ENCODE peak calls at places on chromosomes 2 and 18, in five cellular contexts. One of them, this sample, is unnamed. For H4K20me1, the result is how much of the 10 kb centered on the place peaks cover.

GRCh38 chr2:15580451-15580850 is 11.2 kb upstream of the DDX1 start:
- DNase-seq in OCI-LY7: no peak
- DNase-seq in neural progenitor cell: no peak
- DNase-seq in IMR-90: no peak
- DNase-seq in GM23338: no peak
- DNase-seq in this sample: no peak

GRCh38 chr18:76358774-76359173 is 136.3 kb downstream of the ZNF516 start:
- DNase-seq in neural progenitor cell: no peak
- DNase-seq in GM23338: no peak
- DNase-seq in OCI-LY7: no peak
- DNase-seq in IMR-90: no peak
- DNase-seq in this sample: no peak

GRCh38 chr2:10554961-10555809 is 107.1 kb upstream of the ODC1 start:
- DNase-seq in GM23338: no peak
- DNase-seq in neural progenitor cell: no peak
- DNase-seq in IMR-90: no peak
- DNase-seq in OCI-LY7: no peak
- DNase-seq in this sample: no peak

GRCh38 chr2:164664070-164664469 is 42.8 kb upstream of the GRB14 start:
- DNase-seq in neural progenitor cell: no peak
- DNase-seq in GM23338: no peak
- DNase-seq in OCI-LY7: no peak
- DNase-seq in IMR-90: no peak
- DNase-seq in this sample: no peak

GRCh38 chr2:123380536-123380935 is 644.6 kb upstream of the CNTNAP5 start:
- DNase-seq in OCI-LY7: no peak
- DNase-seq in neural progenitor cell: no peak
- DNase-seq in GM23338: no peak
- DNase-seq in IMR-90: no peak
- DNase-seq in this sample: no peak

GRCh38 chr18:48422947-48423378 is 13.8 kb upstream of the ZBTB7C start:
- DNase-seq in GM23338: peak
- DNase-seq in neural progenitor cell: peak
- DNase-seq in OCI-LY7: no peak
- DNase-seq in IMR-90: no peak
- DNase-seq in this sample: no peak

GRCh38 chr2:197803033-197803444 is 1.4 kb upstream of the PLCL1 start:
- DNase-seq in OCI-LY7: peak
- DNase-seq in neural progenitor cell: peak
- DNase-seq in GM23338: peak
- DNase-seq in IMR-90: peak
- DNase-seq in this sample: peak

GRCh38 chr2:144237845-144238637 is 281.9 kb downstream of the ZEB2 start:
- DNase-seq in neural progenitor cell: no peak
- DNase-seq in GM23338: no peak
- DNase-seq in IMR-90: no peak
- DNase-seq in OCI-LY7: peak
- DNase-seq in this sample: no peak

GRCh38 chr2:30981519-30981918 is 156.7 kb downstream of the GALNT14 start:
- DNase-seq in neural progenitor cell: peak
- DNase-seq in GM23338: peak
- DNase-seq in IMR-90: no peak
- DNase-seq in OCI-LY7: no peak
- DNase-seq in this sample: no peak

GRCh38 chr18:26046419-26047077 is 43.9 kb downstream of the SS18 start:
- DNase-seq in OCI-LY7: no peak
- DNase-seq in GM23338: no peak
- DNase-seq in neural progenitor cell: no peak
- DNase-seq in IMR-90: no peak
- DNase-seq in this sample: no peak

GRCh38 chr2:19299032-19299431 is 59.4 kb downstream of the OSR1 start:
- DNase-seq in IMR-90: peak
- DNase-seq in neural progenitor cell: no peak
- DNase-seq in OCI-LY7: no peak
- DNase-seq in GM23338: no peak
- DNase-seq in this sample: no peak

GRCh38 chr18:21489119-21489750 is 111.3 kb downstream of the ESCO1 start:
- DNase-seq in neural progenitor cell: peak
- DNase-seq in IMR-90: peak
- DNase-seq in OCI-LY7: peak
- DNase-seq in GM23338: peak
- DNase-seq in this sample: peak

GRCh38 chr2:14634223-14634884 is 1.8 kb downstream of the LRATD1 start:
- DNase-seq in GM23338: peak
- DNase-seq in neural progenitor cell: peak
- DNase-seq in OCI-LY7: no peak
- DNase-seq in IMR-90: peak
- DNase-seq in this sample: no peak

GRCh38 chr2:240324312-240325005 is 111.0 kb upstream of the GPC1 start:
- DNase-seq in neural progenitor cell: no peak
- DNase-seq in GM23338: no peak
- DNase-seq in IMR-90: no peak
- DNase-seq in OCI-LY7: no peak
- DNase-seq in this sample: no peak

GRCh38 chr2:20343128-20343527 is 7.5 kb downstream of the PUM2 start:
- DNase-seq in IMR-90: peak
- DNase-seq in neural progenitor cell: no peak
- DNase-seq in GM23338: no peak
- DNase-seq in OCI-LY7: no peak
- DNase-seq in this sample: no peak

GRCh38 chr2:208265371-208265806 is 666 bp upstream of the PIKFYVE start:
- DNase-seq in GM23338: peak
- DNase-seq in neural progenitor cell: peak
- DNase-seq in OCI-LY7: peak
- DNase-seq in IMR-90: peak
- DNase-seq in this sample: peak

GRCh38 chr2:233449071-233449901 is 95.0 kb downstream of the DGKD start:
- DNase-seq in IMR-90: peak
- DNase-seq in OCI-LY7: no peak
- DNase-seq in neural progenitor cell: peak
- DNase-seq in GM23338: peak
- DNase-seq in this sample: no peak

GRCh38 chr2:96537734-96538486 is 1.4 kb downstream of the ARID5A start:
- DNase-seq in GM23338: peak
- DNase-seq in OCI-LY7: no peak
- DNase-seq in IMR-90: no peak
- DNase-seq in neural progenitor cell: peak
- DNase-seq in this sample: peak

GRCh38 chr2:72931280-72931910 is 14.1 kb downstream of the EMX1 start:
- DNase-seq in neural progenitor cell: no peak
- DNase-seq in IMR-90: peak
- DNase-seq in GM23338: no peak
- DNase-seq in OCI-LY7: no peak
- DNase-seq in this sample: no peak

GRCh38 chr2:43328157-43328556 is 101.8 kb upstream of the ZFP36L2 start:
- DNase-seq in OCI-LY7: no peak
- DNase-seq in GM23338: no peak
- DNase-seq in IMR-90: peak
- DNase-seq in neural progenitor cell: no peak
- DNase-seq in this sample: no peak

GRCh38 chr2:216473187-216473586 is 25.5 kb upstream of the RPL37A start:
- DNase-seq in GM23338: no peak
- DNase-seq in neural progenitor cell: no peak
- DNase-seq in IMR-90: no peak
- DNase-seq in OCI-LY7: no peak
- DNase-seq in this sample: no peak

GRCh38 chr18:76262956-76263955 is 231.8 kb downstream of the ZNF516 start:
- DNase-seq in neural progenitor cell: peak
- DNase-seq in OCI-LY7: no peak
- DNase-seq in IMR-90: no peak
- DNase-seq in GM23338: no peak
- DNase-seq in this sample: no peak

GRCh38 chr2:85796549-85797262 is 42.9 kb downstream of the ATOH8 start:
- DNase-seq in neural progenitor cell: peak
- DNase-seq in OCI-LY7: no peak
- DNase-seq in IMR-90: no peak
- DNase-seq in GM23338: no peak
- DNase-seq in this sample: no peak

DNA sequence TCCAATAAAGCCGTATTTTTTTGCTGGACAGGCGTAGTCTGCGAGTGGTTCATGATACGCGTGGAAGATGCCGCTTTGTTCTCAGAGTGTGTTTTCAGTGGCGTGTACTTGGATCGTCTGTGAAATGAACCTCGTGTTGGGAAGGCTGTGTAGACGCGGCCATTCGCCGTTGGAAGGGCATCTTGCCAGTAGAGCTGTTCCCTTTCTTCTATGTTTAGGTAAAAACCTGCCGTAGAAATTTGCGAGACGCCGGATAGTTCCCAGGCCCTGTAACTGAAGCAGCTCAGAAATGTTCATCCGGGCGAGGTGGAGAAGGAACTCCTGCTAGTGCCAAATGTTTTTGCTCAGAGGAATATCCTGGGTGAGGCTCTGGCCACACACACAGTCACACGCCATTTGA is 133.6 kb downstream of the NFATC1 start:
- DNase-seq in neural progenitor cell: no peak
- DNase-seq in IMR-90: no peak
- DNase-seq in OCI-LY7: no peak
- DNase-seq in GM23338: no peak
- DNase-seq in this sample: no peak
- H4K20me1 ChIP-seq in neural progenitor cell: under half
- H4K20me1 ChIP-seq in IMR-90: under half
- H4K20me1 ChIP-seq in OCI-LY7: under half
- H4K20me1 ChIP-seq in GM23338: under half
- H4K20me1 ChIP-seq in this sample: under half

DNA sequence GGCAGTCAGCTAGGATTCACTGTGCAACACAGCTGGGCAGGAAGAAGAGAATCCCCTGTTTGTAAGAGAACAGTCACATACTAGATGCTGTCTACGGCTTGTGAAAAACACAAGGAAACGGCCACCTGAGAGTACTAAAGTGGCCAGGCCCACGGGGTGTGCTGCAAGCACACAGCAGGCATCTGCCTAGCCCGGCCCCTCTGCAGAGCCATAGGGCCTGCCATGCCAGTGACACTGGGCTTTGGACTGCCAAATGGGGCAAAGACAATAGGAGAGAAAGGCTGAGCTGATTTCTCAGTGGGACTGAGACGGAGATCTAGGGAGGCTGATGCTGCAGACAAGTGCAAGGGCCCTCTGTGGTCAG is 10.3 kb downstream of the TUBB6 start:
- DNase-seq in IMR-90: no peak
- DNase-seq in neural progenitor cell: no peak
- DNase-seq in GM23338: no peak
- DNase-seq in OCI-LY7: peak
- DNase-seq in this sample: no peak
- H4K20me1 ChIP-seq in IMR-90: half or more
- H4K20me1 ChIP-seq in neural progenitor cell: under half
- H4K20me1 ChIP-seq in GM23338: under half
- H4K20me1 ChIP-seq in OCI-LY7: under half
- H4K20me1 ChIP-seq in this sample: under half

GRCh38 chr2:106142683-106143082 is 51.4 kb downstream of the UXS1 start:
- DNase-seq in IMR-90: peak
- DNase-seq in neural progenitor cell: no peak
- DNase-seq in GM23338: no peak
- DNase-seq in OCI-LY7: no peak
- DNase-seq in this sample: no peak

GRCh38 chr2:106139575-106139935 is 54.5 kb downstream of the UXS1 start:
- DNase-seq in IMR-90: no peak
- DNase-seq in OCI-LY7: no peak
- DNase-seq in neural progenitor cell: no peak
- DNase-seq in GM23338: no peak
- DNase-seq in this sample: no peak

GRCh38 chr2:106140091-106140490 is 54.0 kb downstream of the UXS1 start:
- DNase-seq in IMR-90: no peak
- DNase-seq in GM23338: no peak
- DNase-seq in neural progenitor cell: no peak
- DNase-seq in OCI-LY7: no peak
- DNase-seq in this sample: no peak

GRCh38 chr2:106138904-106139574 is 55.1 kb downstream of the UXS1 start:
- DNase-seq in IMR-90: no peak
- DNase-seq in OCI-LY7: no peak
- DNase-seq in GM23338: no peak
- DNase-seq in neural progenitor cell: no peak
- DNase-seq in this sample: no peak

DNA sequence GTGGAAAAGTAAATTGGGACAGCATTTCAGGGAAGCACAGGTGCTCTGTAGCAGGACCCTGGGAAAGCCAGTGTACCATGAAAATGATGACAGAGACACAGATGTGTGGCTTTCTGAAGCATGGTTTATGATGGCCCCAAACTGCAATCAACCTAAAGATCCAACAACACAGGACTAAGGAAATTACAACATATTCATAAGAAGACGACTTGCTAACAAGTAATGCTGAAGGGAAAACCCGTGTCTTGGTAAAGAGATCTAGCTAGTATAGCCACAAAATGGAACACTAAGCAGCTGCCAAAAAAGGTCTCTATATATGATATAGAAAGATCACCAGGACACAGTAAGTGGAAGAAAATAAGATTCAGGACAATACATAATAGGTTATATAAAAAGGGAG is 53.2 kb downstream of the UXS1 start:
- DNase-seq in neural progenitor cell: no peak
- DNase-seq in IMR-90: no peak
- DNase-seq in OCI-LY7: no peak
- DNase-seq in GM23338: no peak
- DNase-seq in this sample: no peak
- H4K20me1 ChIP-seq in neural progenitor cell: under half
- H4K20me1 ChIP-seq in IMR-90: under half
- H4K20me1 ChIP-seq in OCI-LY7: under half
- H4K20me1 ChIP-seq in GM23338: under half
- H4K20me1 ChIP-seq in this sample: under half

DNA sequence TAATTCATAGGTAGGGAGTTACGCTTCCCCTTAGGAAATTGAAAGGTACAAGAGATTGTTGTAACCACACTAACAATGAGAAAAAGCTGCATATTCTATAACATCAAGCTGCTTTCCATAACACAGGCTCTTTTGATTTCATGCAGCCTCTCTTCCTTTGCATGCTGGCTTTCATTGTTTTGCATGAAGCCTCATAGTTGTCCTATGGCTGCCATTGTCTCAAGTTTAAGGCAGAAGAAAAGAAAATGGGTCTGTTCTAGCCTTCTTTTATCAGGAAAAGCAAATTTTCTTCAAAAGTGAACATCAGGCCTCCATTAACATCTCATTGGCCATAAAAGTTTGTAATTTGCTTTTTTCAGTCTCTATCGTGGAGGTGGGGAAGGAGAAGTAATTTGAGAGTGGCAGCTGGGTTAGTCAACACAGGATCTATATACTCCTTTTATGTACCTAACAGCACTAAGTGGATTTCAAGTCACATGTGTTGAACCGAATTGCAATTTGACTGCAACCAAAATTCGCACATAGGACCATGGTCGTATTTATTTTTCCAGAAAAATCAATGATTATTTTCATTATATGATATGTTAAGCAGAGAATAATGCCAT is 248.5 kb upstream of the RND3 start:
- DNase-seq in OCI-LY7: no peak
- DNase-seq in GM23338: peak
- DNase-seq in IMR-90: no peak
- DNase-seq in neural progenitor cell: no peak
- DNase-seq in this sample: no peak
- H4K20me1 ChIP-seq in OCI-LY7: under half
- H4K20me1 ChIP-seq in GM23338: under half
- H4K20me1 ChIP-seq in IMR-90: under half
- H4K20me1 ChIP-seq in neural progenitor cell: under half
- H4K20me1 ChIP-seq in this sample: under half

This sample was measured in DND-41.